ENCODE peak calls at places on chromosome 7, in seven cellular contexts. One of them, this sample, is unnamed.

GRCh38 chr7:124930173-124930623 is 573 bp upstream of the POT1 start:
- DNase-seq in stimulated activated CD4-positive, alpha-beta T cell treated with anti-CD3 and anti-CD28 coated beads, Interleukin-4, amount 100 ng/mL, for 24 hours: no peak
- DNase-seq in fibroblast of mammary gland: no peak
- DNase-seq in nucleus accumbens: no peak
- DNase-seq in activated CD8-positive, alpha-beta memory T cell treated with anti-CD3 and anti-CD28 coated beads for 4 hours: no peak
- DNase-seq in hepatic stellate cell: no peak
- DNase-seq in GM10248: no peak
- DNase-seq in this sample: no peak

GRCh38 chr7:138875794-138876193 is 77.8 kb upstream of the ATP6V0A4 start:
- DNase-seq in stimulated activated CD4-positive, alpha-beta T cell treated with anti-CD3 and anti-CD28 coated beads, Interleukin-4, amount 100 ng/mL, for 24 hours: peak; percentile 70
- DNase-seq in fibroblast of mammary gland: peak; percentile 87
- DNase-seq in nucleus accumbens: no peak
- DNase-seq in activated CD8-positive, alpha-beta memory T cell treated with anti-CD3 and anti-CD28 coated beads for 4 hours: peak; percentile 31
- DNase-seq in hepatic stellate cell: no peak
- DNase-seq in GM10248: no peak
- DNase-seq in this sample: no peak

GRCh38 chr7:601573-602340 is 82.1 kb upstream of the PDGFA start:
- DNase-seq in stimulated activated CD4-positive, alpha-beta T cell treated with anti-CD3 and anti-CD28 coated beads, Interleukin-4, amount 100 ng/mL, for 24 hours: peak; percentile 95
- DNase-seq in fibroblast of mammary gland: no peak
- DNase-seq in nucleus accumbens: no peak
- DNase-seq in activated CD8-positive, alpha-beta memory T cell treated with anti-CD3 and anti-CD28 coated beads for 4 hours: peak; percentile 79
- DNase-seq in hepatic stellate cell: peak; percentile 54
- DNase-seq in GM10248: peak; percentile 86
- DNase-seq in this sample: peak; percentile 57

GRCh38 chr7:47669178-47669878 is 87.4 kb upstream of the TNS3 start:
- DNase-seq in stimulated activated CD4-positive, alpha-beta T cell treated with anti-CD3 and anti-CD28 coated beads, Interleukin-4, amount 100 ng/mL, for 24 hours: no peak
- DNase-seq in fibroblast of mammary gland: peak; percentile 98
- DNase-seq in nucleus accumbens: no peak
- DNase-seq in activated CD8-positive, alpha-beta memory T cell treated with anti-CD3 and anti-CD28 coated beads for 4 hours: no peak
- DNase-seq in hepatic stellate cell: peak; percentile 83
- DNase-seq in GM10248: peak; percentile 86
- DNase-seq in this sample: peak; percentile 17

GRCh38 chr7:173120-173918 is 19.1 kb upstream of the FAM20C start:
- DNase-seq in stimulated activated CD4-positive, alpha-beta T cell treated with anti-CD3 and anti-CD28 coated beads, Interleukin-4, amount 100 ng/mL, for 24 hours: no peak
- DNase-seq in fibroblast of mammary gland: no peak
- DNase-seq in nucleus accumbens: no peak
- DNase-seq in activated CD8-positive, alpha-beta memory T cell treated with anti-CD3 and anti-CD28 coated beads for 4 hours: no peak
- DNase-seq in hepatic stellate cell: no peak
- DNase-seq in GM10248: no peak
- DNase-seq in this sample: no peak

GRCh38 chr7:66152538-66153191 is 38.0 kb downstream of the CRCP start:
- DNase-seq in stimulated activated CD4-positive, alpha-beta T cell treated with anti-CD3 and anti-CD28 coated beads, Interleukin-4, amount 100 ng/mL, for 24 hours: no peak
- DNase-seq in fibroblast of mammary gland: peak; percentile 52
- DNase-seq in nucleus accumbens: no peak
- DNase-seq in activated CD8-positive, alpha-beta memory T cell treated with anti-CD3 and anti-CD28 coated beads for 4 hours: no peak
- DNase-seq in hepatic stellate cell: no peak
- DNase-seq in GM10248: no peak
- DNase-seq in this sample: no peak

GRCh38 chr7:105218215-105218614 is 170.5 kb downstream of the SRPK2 start:
- DNase-seq in stimulated activated CD4-positive, alpha-beta T cell treated with anti-CD3 and anti-CD28 coated beads, Interleukin-4, amount 100 ng/mL, for 24 hours: no peak
- DNase-seq in fibroblast of mammary gland: no peak
- DNase-seq in nucleus accumbens: no peak
- DNase-seq in activated CD8-positive, alpha-beta memory T cell treated with anti-CD3 and anti-CD28 coated beads for 4 hours: no peak
- DNase-seq in hepatic stellate cell: no peak
- DNase-seq in GM10248: no peak
- DNase-seq in this sample: no peak

GRCh38 chr7:23004247-23004520 is 9.7 kb downstream of the HYCC1 start:
- DNase-seq in stimulated activated CD4-positive, alpha-beta T cell treated with anti-CD3 and anti-CD28 coated beads, Interleukin-4, amount 100 ng/mL, for 24 hours: no peak
- DNase-seq in fibroblast of mammary gland: peak; percentile 26
- DNase-seq in nucleus accumbens: no peak
- DNase-seq in activated CD8-positive, alpha-beta memory T cell treated with anti-CD3 and anti-CD28 coated beads for 4 hours: no peak
- DNase-seq in hepatic stellate cell: no peak
- DNase-seq in GM10248: no peak
- DNase-seq in this sample: no peak

GRCh38 chr7:70695804-70696104 is 436.2 kb upstream of the GALNT17 start:
- DNase-seq in stimulated activated CD4-positive, alpha-beta T cell treated with anti-CD3 and anti-CD28 coated beads, Interleukin-4, amount 100 ng/mL, for 24 hours: no peak
- DNase-seq in fibroblast of mammary gland: no peak
- DNase-seq in nucleus accumbens: no peak
- DNase-seq in activated CD8-positive, alpha-beta memory T cell treated with anti-CD3 and anti-CD28 coated beads for 4 hours: no peak
- DNase-seq in hepatic stellate cell: no peak
- DNase-seq in GM10248: no peak
- DNase-seq in this sample: peak; percentile 28

This sample was measured in A673.